ENCODE peak calls at places on chromosomes 1 and 21, in ten cellular contexts. S is fibroblast of gingiva; Y is activated CD8-positive, alpha-beta memory T cell treated with anti-CD3 and anti-CD28 coated beads, Interleukin-2, amount 50 U/mL, for 4 hours; O is stimulated activated CD4-positive, alpha-beta T cell treated with anti-CD3 and anti-CD28 coated beads, Interleukin-1b, Interleukin-23, amount 100 ng/mL, for 4 hours; J is NAMALWA; K is NB4; G is nucleus accumbens; A is activated CD4-positive, alpha-beta memory T cell treated with anti-CD3 and anti-CD28 coated beads, Interleukin-2, amount 10 ng/mL, durations not matched to agents 7 days and 5 days; E is anterior cingulate cortex; D is kidney tubule cell. P is an unnamed sample.

GRCh38 chr1:179178135-179178630 is 51.3 kb downstream of the ABL2 start:
- DNase-seq in E (no peak), D (no peak), O (no peak), A (no peak), J (no peak), G (no peak), K (no peak), Y (no peak), S (no peak), P (no peak)

GRCh38 chr1:40748841-40749718 is 34.5 kb upstream of the KCNQ4 start:
- DNase-seq in A (no peak), Y (no peak), D (no peak), E (no peak), K (no peak), G (no peak), O (no peak), J (no peak), S (no peak), P (no peak)

GRCh38 chr1:236416165-236416564 is 22.1 kb downstream of the EDARADD start:
- DNase-seq in Y (no peak), G (no peak), K (no peak), E (no peak), O (no peak), S (no peak), D (no peak), A (peak), J (peak), P (no peak)

GRCh38 chr1:9798236-9799130 is 25.3 kb downstream of the CLSTN1 start:
- DNase-seq in D (no peak), S (peak), Y (no peak), E (no peak), K (no peak), A (no peak), J (no peak), G (no peak), O (no peak), P (no peak)

GRCh38 chr1:50783286-50783685 is 176.8 kb downstream of the FAF1 start:
- DNase-seq in A (no peak), J (no peak), S (no peak), K (no peak), D (no peak), G (no peak), Y (no peak), O (no peak), E (no peak), P (no peak)

GRCh38 chr21:45383111-45383614 is 21.8 kb upstream of the COL18A1 start:
- DNase-seq in S (no peak), Y (no peak), J (no peak), O (no peak), E (no peak), K (no peak), A (no peak), D (no peak), G (no peak), P (no peak)

GRCh38 chr1:223700942-223701637 is 11.2 kb upstream of the CAPN2 start:
- DNase-seq in K (peak), G (no peak), S (peak), Y (no peak), J (no peak), E (no peak), O (no peak), D (peak), A (no peak), P (no peak)

GRCh38 chr1:118122234-118123004 is 62.6 kb downstream of the SPAG17 start:
- DNase-seq in Y (no peak), O (no peak), J (no peak), E (no peak), K (no peak), S (no peak), A (no peak), D (peak), G (no peak), P (no peak)

GRCh38 chr1:153649137-153649866 is 9.2 kb upstream of the SNAPIN start:
- DNase-seq in J (peak), E (no peak), A (no peak), Y (no peak), O (no peak), D (no peak), G (no peak), S (no peak), K (no peak), P (no peak)

GRCh38 chr21:42423197-42423675 is 19.5 kb downstream of the UBASH3A start:
- DNase-seq in E (no peak), K (peak), G (no peak), S (no peak), Y (no peak), O (no peak), D (no peak), A (peak), J (no peak), P (no peak)

GRCh38 chr1:209875510-209875909 is 47.7 kb downstream of the UTP25 start:
- DNase-seq in D (peak), G (peak), K (no peak), S (peak), Y (no peak), J (no peak), O (no peak), A (no peak), E (no peak), P (peak)

GRCh38 chr1:221169447-221169889 is 290.2 kb downstream of the HLX start:
- DNase-seq in Y (no peak), K (no peak), D (peak), G (no peak), S (no peak), A (no peak), O (no peak), E (no peak), J (no peak), P (no peak)

GRCh38 chr1:165034136-165034535 is 322.4 kb downstream of the LMX1A start:
- DNase-seq in J (no peak), S (no peak), O (no peak), G (no peak), E (no peak), Y (no peak), D (no peak), K (no peak), A (no peak), P (no peak)

GRCh38 chr21:35825954-35826353 is 234.4 kb downstream of the SETD4 start:
- DNase-seq in E (no peak), G (no peak), D (no peak), O (no peak), J (no peak), S (no peak), K (no peak), Y (no peak), A (no peak), P (no peak)

GRCh38 chr1:18556364-18556763 is 74.3 kb upstream of the PAX7 start:
- DNase-seq in O (no peak), Y (no peak), E (no peak), K (no peak), D (no peak), A (no peak), S (no peak), G (no peak), J (peak), P (no peak)

GRCh38 chr1:53644909-53645689 is 93.9 kb downstream of the GLIS1 start:
- DNase-seq in D (no peak), O (no peak), Y (no peak), A (no peak), E (no peak), K (no peak), J (no peak), G (no peak), S (peak), P (no peak)

GRCh38 chr1:235133086-235133485 is 4.4 kb upstream of the TOMM20 start:
- DNase-seq in S (no peak), G (no peak), A (no peak), K (no peak), J (no peak), Y (no peak), E (no peak), D (no peak), O (no peak), P (no peak)

GRCh38 chr1:117928881-117929339 is 511 bp downstream of the GDAP2 start:
- DNase-seq in S (peak), G (peak), K (peak), O (peak), E (peak), A (peak), J (peak), D (peak), Y (peak), P (peak)

GRCh38 chr1:155085504-155086181 is 7.0 kb downstream of the EFNA3 start:
- DNase-seq in O (peak), Y (peak), G (no peak), E (no peak), D (peak), S (no peak), A (peak), K (peak), J (peak), P (no peak)

GRCh38 chr21:33234618-33235520 is 5.1 kb downstream of the IFNAR2 start:
- DNase-seq in O (no peak), G (no peak), E (no peak), A (no peak), S (no peak), J (peak), D (no peak), Y (no peak), K (no peak), P (no peak)

GRCh38 chr1:64848812-64849211 is 103.9 kb downstream of the RAVER2 start:
- DNase-seq in D (no peak), K (no peak), J (no peak), O (no peak), G (no peak), E (no peak), A (no peak), Y (no peak), S (no peak), P (no peak)

GRCh38 chr1:41664861-41665640 is 180.6 kb upstream of the EDN2 start:
- DNase-seq in O (no peak), S (peak), G (no peak), K (no peak), A (no peak), J (no peak), Y (no peak), D (peak), E (no peak), P (no peak)

GRCh38 chr21:37561941-37562919 is 195.7 kb downstream of the DYRK1A start:
- DNase-seq in Y (no peak), D (no peak), J (no peak), O (no peak), E (no peak), G (no peak), K (no peak), S (no peak), A (no peak), P (no peak)

GRCh38 chr1:96918406-96918805 is 196.8 kb downstream of the PTBP2 start:
- DNase-seq in J (no peak), G (no peak), E (no peak), Y (no peak), D (no peak), O (no peak), A (no peak), S (peak), K (no peak), P (no peak)

GRCh38 chr1:161307892-161308638 is 1.7 kb downstream of the MPZ start:
- DNase-seq in O (no peak), J (no peak), Y (no peak), A (no peak), K (no peak), E (no peak), G (no peak), S (no peak), D (no peak), P (no peak)

GRCh38 chr1:27774654-27775053 is 1.6 kb downstream of the STX12 start:
- DNase-seq in J (no peak), Y (no peak), G (no peak), O (no peak), E (no peak), K (no peak), D (no peak), A (no peak), S (no peak), P (no peak)

GRCh38 chr1:3340548-3341235 is 113.8 kb upstream of the ARHGEF16 start:
- DNase-seq in D (no peak), S (no peak), Y (no peak), A (no peak), K (no peak), O (no peak), J (no peak), E (no peak), G (no peak), P (no peak)

GRCh38 chr21:43600642-43601397 is 58.5 kb downstream of the HSF2BP start:
- DNase-seq in E (no peak), Y (no peak), S (peak), G (no peak), J (no peak), D (peak), K (no peak), A (no peak), O (no peak), P (no peak)

GRCh38 chr1:208835082-208835467 is 590.9 kb upstream of the PLXNA2 start:
- DNase-seq in J (no peak), O (no peak), A (no peak), Y (no peak), S (no peak), G (no peak), K (no peak), E (no peak), D (no peak), P (no peak)

GRCh38 chr1:45442272-45442671 is 48.7 kb downstream of the TESK2 start:
- DNase-seq in J (no peak), E (no peak), Y (no peak), K (no peak), O (no peak), D (peak), G (no peak), A (no peak), S (peak), P (no peak)

P was measured in globus pallidus.